ENCODE peak calls at places on chromosomes 11 and 22, in nine cellular contexts. G is foreskin fibroblast; A is activated CD8-positive, alpha-beta memory T cell treated with anti-CD3 and anti-CD28 coated beads, Interleukin-2, amount 10 ng/mL, durations not matched to agents 7 days and 5 days; P is naive thymus-derived CD8-positive, alpha-beta T cell; K is germinal center; W is EH; H is substantia nigra; B is ureter; O is NCI-H2171. E is an unnamed sample.

GRCh38 chr11:9533736-9534473 is 39.6 kb upstream of the WEE1 start:
- DNase-seq in G (no peak), A (no peak), P (no peak), K (no peak), W (no peak), H (no peak), B (no peak), O (no peak), E (no peak)

GRCh38 chr11:128965485-128965884 is 22.8 kb upstream of the TP53AIP1 start:
- DNase-seq in G (no peak), A (no peak), P (no peak), K (no peak), W (peak; percentile 11), H (no peak), B (no peak), O (no peak), E (no peak)

GRCh38 chr11:120344302-120345004 is 8.2 kb downstream of the ARHGEF12 start:
- DNase-seq in G (peak; percentile 56), A (peak; percentile 83), P (peak; percentile 70), K (peak; percentile 75), W (peak; percentile 71), H (no peak), B (no peak), O (no peak), E (no peak)

GRCh38 chr11:1927151-1928037 is 7.9 kb downstream of the TNNT3 start:
- DNase-seq in G (peak; percentile 27), A (peak; percentile 35), P (peak; percentile 50), K (no peak), W (no peak), H (no peak), B (peak; percentile 62), O (no peak), E (no peak)

GRCh38 chr11:115920841-115921480 is 416.7 kb upstream of the CADM1 start:
- DNase-seq in G (no peak), A (no peak), P (no peak), K (no peak), W (no peak), H (no peak), B (no peak), O (no peak), E (no peak)

GRCh38 chr11:96309001-96309642 is 33.9 kb downstream of the MAML2 start:
- DNase-seq in G (peak; percentile 83), A (no peak), P (no peak), K (no peak), W (peak; percentile 69), H (no peak), B (no peak), O (no peak), E (no peak)

GRCh38 chr11:112511271-112511670 is 250.6 kb upstream of the PLET1 start:
- DNase-seq in G (no peak), A (no peak), P (no peak), K (no peak), W (no peak), H (no peak), B (no peak), O (no peak), E (no peak)

GRCh38 chr11:77871855-77872254 is 50.9 kb downstream of the AAMDC start:
- DNase-seq in G (no peak), A (no peak), P (no peak), K (no peak), W (no peak), H (no peak), B (no peak), O (no peak), E (no peak)

GRCh38 chr22:29342177-29342576 is 26.7 kb upstream of the RASL10A start:
- DNase-seq in G (no peak), A (no peak), P (no peak), K (no peak), W (no peak), H (no peak), B (no peak), O (no peak), E (no peak)

GRCh38 chr11:35334385-35335090 is 84.8 kb downstream of the SLC1A2 start:
- DNase-seq in G (peak; percentile 35), A (no peak), P (no peak), K (peak; percentile 62), W (no peak), H (no peak), B (no peak), O (no peak), E (no peak)

GRCh38 chr11:82719316-82719715 is 14.3 kb downstream of the FAM181B start:
- DNase-seq in G (no peak), A (no peak), P (no peak), K (no peak), W (no peak), H (peak; percentile 32), B (no peak), O (no peak), E (no peak)

GRCh38 chr11:83693279-83693992 is 407.3 kb upstream of the CCDC90B start:
- DNase-seq in G (no peak), A (no peak), P (no peak), K (no peak), W (no peak), H (no peak), B (no peak), O (no peak), E (no peak)

GRCh38 chr11:130181295-130182272 is 22.0 kb downstream of the ST14 start:
- DNase-seq in G (peak; percentile 86), A (no peak), P (no peak), K (peak; percentile 74), W (peak; percentile 81), H (no peak), B (no peak), O (no peak), E (peak; percentile 31)

GRCh38 chr11:79493555-79494171 is 52.8 kb upstream of the TENM4 start:
- DNase-seq in G (peak; percentile 81), A (peak; percentile 56), P (no peak), K (peak; percentile 71), W (peak; percentile 67), H (peak; percentile 20), B (peak; percentile 74), O (peak; percentile 67), E (no peak)

GRCh38 chr22:42603427-42603826 is 11.3 kb downstream of the POLDIP3 start:
- DNase-seq in G (no peak), A (no peak), P (no peak), K (no peak), W (no peak), H (no peak), B (no peak), O (no peak), E (no peak)